ENCODE peak calls at places on chromosomes 13 and 19, in six cellular contexts. U, P, I, S, Y and B are unnamed samples. For H3K4me1 and H3K27me3, the result is how much of the 10 kb centered on the place peaks cover.

GRCh38 chr19:7395360-7395781 is 46.6 kb downstream of the ARHGEF18 start:
- DNase-seq in P (no peak), S (no peak), U (no peak), I (peak), Y (peak), B (no peak)

GRCh38 chr19:12801466-12802266 is at the start of the genes PRDX2 and THSD8:
- DNase-seq in I (peak), U (peak), P (peak), S (peak), Y (peak), B (no peak)

GRCh38 chr13:78785764-78786163 is 126.8 kb upstream of the OBI1 start:
- DNase-seq in S (no peak), I (no peak), P (no peak), Y (no peak), U (no peak), B (no peak)

GRCh38 chr19:34559045-34559444 is 77.5 kb downstream of the WTIP start:
- DNase-seq in P (no peak), I (no peak), U (no peak), S (no peak), Y (peak), B (no peak)

GRCh38 chr19:7705387-7706187 is 3.7 kb upstream of the FCER2 start:
- DNase-seq in I (no peak), P (no peak), Y (peak), S (peak), U (peak), B (no peak)

GRCh38 chr19:55169136-55169535 is 2.7 kb upstream of the DNAAF3 start:
- DNase-seq in Y (no peak), S (no peak), P (no peak), U (no peak), I (no peak), B (no peak)

GRCh38 chr13:50955807-50956206 is 46.2 kb downstream of the RNASEH2B start:
- DNase-seq in U (no peak), S (no peak), Y (no peak), I (no peak), P (no peak), B (no peak)

GRCh38 chr19:1445932-1446712 is 3.8 kb upstream of the APC2 start:
- DNase-seq in P (no peak), S (peak), U (no peak), I (peak), Y (no peak), B (no peak)

GRCh38 chr13:50911937-50912624 is 2.5 kb downstream of the RNASEH2B start:
- DNase-seq in S (peak), U (peak), Y (peak), P (peak), I (peak), B (peak)

GRCh38 chr13:63305641-63306133 is 1890.0 kb upstream of the PCDH20 start:
- DNase-seq in S (peak), U (no peak), I (no peak), P (no peak), Y (no peak), B (no peak)

GRCh38 chr19:33298146-33298911 is 4.0 kb downstream of the CEBPA start:
- DNase-seq in U (no peak), I (peak), S (peak), P (no peak), Y (no peak), B (no peak)

GRCh38 chr13:93216122-93216521 is 10.5 kb upstream of the GPC6 start:
- DNase-seq in Y (no peak), P (no peak), S (no peak), U (no peak), I (peak), B (no peak)

GRCh38 chr13:37868691-37869505 is 674 bp downstream of the TRPC4 start:
- DNase-seq in S (no peak), P (no peak), I (peak), Y (no peak), U (no peak), B (no peak)

GRCh38 chr19:35722897-35723296 is 5.1 kb downstream of the KMT2B start:
- DNase-seq in U (no peak), S (peak), Y (no peak), P (no peak), I (no peak), B (no peak)

GRCh38 chr19:19911150-19911549 is 10.4 kb downstream of the ZNF93 start:
- DNase-seq in U (no peak), P (peak), S (no peak), I (no peak), Y (no peak), B (no peak)

GRCh38 chr19:13872695-13873389 is 4.1 kb upstream of the NANOS3 start:
- DNase-seq in I (peak), P (no peak), U (no peak), S (peak), Y (peak), B (no peak)
- H3K4me3 ChIP-seq in I (peak), P (peak), U (peak), S (peak), Y (no peak), B (peak)

GRCh38 chr13:98494769-98495168 is 82.1 kb downstream of the STK24 start:
- DNase-seq in S (no peak), P (no peak), I (peak), U (no peak), Y (no peak), B (no peak)

GRCh38 chr13:98490866-98491265 is 86.0 kb downstream of the STK24 start:
- DNase-seq in U (no peak), I (peak), P (no peak), S (no peak), Y (no peak), B (no peak)

GRCh38 chr13:98493035-98493401 is 83.9 kb downstream of the STK24 start:
- DNase-seq in I (no peak), P (no peak), Y (no peak), U (no peak), S (no peak), B (no peak)

GRCh38 chr13:98490195-98490771 is 86.6 kb downstream of the STK24 start:
- DNase-seq in I (peak), S (no peak), U (no peak), P (no peak), Y (no peak), B (no peak)

DNA sequence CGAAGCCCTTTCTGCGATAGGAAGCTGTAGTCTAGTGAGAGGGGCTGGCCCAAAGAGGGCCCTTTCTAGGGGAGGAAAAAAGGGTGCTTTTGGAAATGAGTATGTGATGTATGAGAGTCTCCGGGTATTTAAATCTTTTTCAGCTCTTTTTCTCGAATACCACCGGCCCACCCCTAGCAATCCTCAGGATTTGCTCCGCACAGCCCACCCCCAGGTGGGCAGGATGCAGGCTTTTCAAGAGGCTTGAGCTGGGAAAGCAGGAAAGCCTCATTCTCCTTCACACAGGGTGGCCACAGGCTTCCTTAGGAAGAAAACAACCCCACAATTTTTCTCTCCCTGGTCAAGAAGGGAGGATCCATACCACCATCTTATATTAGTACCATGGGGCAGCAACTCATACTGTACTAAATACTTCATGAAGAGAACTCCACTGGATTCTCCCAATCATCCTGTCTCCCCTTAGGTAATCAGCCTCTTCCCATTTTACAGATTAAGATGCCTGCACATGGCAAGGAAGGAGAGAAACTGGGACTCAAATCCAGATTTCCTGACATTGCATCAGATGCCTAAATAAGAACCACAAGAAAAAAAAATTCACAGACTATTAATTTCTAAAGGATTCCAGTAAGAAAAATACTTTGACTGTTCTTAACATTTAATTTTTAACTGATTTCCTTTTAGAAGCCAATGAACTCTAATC is 84.4 kb downstream of the STK24 start:
- DNase-seq in I (peak), U (no peak), Y (no peak), P (no peak), S (no peak), B (no peak)
- H3K4me1 ChIP-seq in I (under half), U (half or more), Y (under half), P (under half), S (under half), B (under half)

GRCh38 chr13:71865858-71866172 is 1.2 kb downstream of the DACH1 start:
- DNase-seq in I (no peak), U (peak), S (no peak), Y (peak), P (peak), B (no peak)

GRCh38 chr13:71861769-71862168 is 5.2 kb downstream of the DACH1 start:
- DNase-seq in P (no peak), U (no peak), Y (no peak), I (no peak), S (no peak), B (no peak)

GRCh38 chr13:71864981-71865857 is 1.8 kb downstream of the DACH1 start:
- DNase-seq in Y (peak), I (peak), S (peak), P (peak), U (peak), B (no peak)

GRCh38 chr13:71864094-71864980 is 2.7 kb downstream of the DACH1 start:
- DNase-seq in P (peak), U (peak), Y (peak), I (no peak), S (peak), B (peak)

GRCh38 chr13:71863249-71863648 is 3.8 kb downstream of the DACH1 start:
- DNase-seq in U (no peak), I (no peak), S (no peak), P (no peak), Y (no peak), B (no peak)
- H3K27me3 ChIP-seq in U (under half), I (under half), S (under half), P (under half), Y (under half), B (under half)

DNA sequence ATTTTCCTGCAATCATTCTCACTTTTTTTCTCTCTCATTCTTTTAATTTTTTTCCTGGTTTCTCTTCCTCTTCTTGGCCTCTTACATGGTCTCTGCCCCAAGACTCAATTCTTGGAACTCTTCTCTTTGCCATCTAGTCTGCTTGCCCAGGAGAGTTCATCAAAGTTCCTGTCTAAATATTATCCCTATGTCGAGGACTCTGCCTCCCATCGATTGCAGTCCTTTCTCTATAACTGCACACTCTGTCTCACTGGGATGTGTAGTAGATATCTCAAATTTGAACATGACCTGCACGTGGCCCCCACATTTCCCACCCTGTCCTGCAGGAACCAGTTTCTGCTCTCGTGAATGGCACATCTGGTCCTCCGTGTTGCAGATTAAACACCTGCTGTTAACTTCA is 204.7 kb upstream of the TMTC4 start:
- DNase-seq in I (no peak), Y (no peak), U (no peak), P (no peak), S (no peak), B (no peak)
- H3K4me3 ChIP-seq in I (no peak), Y (no peak), U (no peak), P (no peak), S (no peak), B (no peak)

GRCh38 chr13:30711837-30712236 is 23.5 kb upstream of the ALOX5AP start:
- DNase-seq in Y (no peak), P (no peak), I (peak), U (no peak), S (no peak), B (no peak)
- H3K4me1 ChIP-seq in Y (under half), P (under half), I (under half), U (under half), S (under half), B (under half)

GRCh38 chr13:27965740-27966640 is 3.1 kb downstream of the CDX2 start:
- DNase-seq in U (no peak), S (no peak), Y (peak), I (peak), P (no peak), B (no peak)
- H3K27me3 ChIP-seq in U (half or more), S (under half), Y (under half), I (half or more), P (half or more), B (half or more)